ENCODE peak calls at places on chromosome 20, in four cellular contexts. M, W, U and N are unnamed samples.

GRCh38 chr20:48819089-48819488 is 8.7 kb downstream of the PREX1 start:
- DNase-seq in M (no peak), W (no peak), U (no peak), N (no peak)

GRCh38 chr20:14219801-14220461 is 117.5 kb downstream of the FLRT3 start:
- DNase-seq in M (no peak), W (no peak), U (no peak), N (no peak)

GRCh38 chr20:21453676-21454075 is 56.4 kb upstream of the NKX2-4 start:
- DNase-seq in M (no peak), W (no peak), U (no peak), N (no peak)

GRCh38 chr20:53769041-53769440 is 175.4 kb upstream of the ZNF217 start:
- DNase-seq in M (no peak), W (peak), U (no peak), N (no peak)

GRCh38 chr20:8127553-8128255 is 4.4 kb upstream of the PLCB1 start:
- DNase-seq in M (no peak), W (no peak), U (peak), N (no peak)

GRCh38 chr20:22001886-22002285 is 296.4 kb downstream of the PAX1 start:
- DNase-seq in M (no peak), W (no peak), U (no peak), N (no peak)

GRCh38 chr20:21301940-21302644 is 1.0 kb upstream of the XRN2 start:
- DNase-seq in M (no peak), W (no peak), U (no peak), N (peak)

GRCh38 chr20:51220293-51220706 is 197.4 kb upstream of the KCNG1 start:
- DNase-seq in M (peak), W (peak), U (no peak), N (peak)

GRCh38 chr20:14470977-14471642 is 133.7 kb upstream of the FLRT3 start:
- DNase-seq in M (no peak), W (no peak), U (no peak), N (no peak)

GRCh38 chr20:31974975-31975481 is 7.1 kb downstream of the XKR7 start:
- DNase-seq in M (no peak), W (no peak), U (no peak), N (no peak)

GRCh38 chr20:18665135-18665534 is 77.3 kb downstream of the DTD1 start:
- DNase-seq in M (no peak), W (no peak), U (no peak), N (no peak)

GRCh38 chr20:14189794-14190402 is 147.5 kb downstream of the FLRT3 start:
- DNase-seq in M (peak), W (peak), U (no peak), N (no peak)

GRCh38 chr20:51432251-51432784 is 110.2 kb downstream of the NFATC2 start:
- DNase-seq in M (no peak), W (no peak), U (no peak), N (no peak)

GRCh38 chr20:54681869-54682268 is 206.5 kb downstream of the DOK5 start:
- DNase-seq in M (no peak), W (no peak), U (no peak), N (no peak)

GRCh38 chr20:10337291-10337690 is 96.7 kb downstream of the MKKS start:
- DNase-seq in M (no peak), W (no peak), U (no peak), N (no peak)

GRCh38 chr20:48574383-48574782 is 253.4 kb downstream of the PREX1 start:
- DNase-seq in M (peak), W (no peak), U (no peak), N (peak)

GRCh38 chr20:2749951-2750342 is 50.5 kb downstream of the CPXM1 start:
- DNase-seq in M (no peak), W (no peak), U (no peak), N (no peak)

GRCh38 chr20:53842301-53843099 is 227.9 kb downstream of the BCAS1 start:
- DNase-seq in M (no peak), W (no peak), U (peak), N (no peak)

GRCh38 chr20:5718896-5719595 is 31.2 kb upstream of the SHLD1 start:
- DNase-seq in M (no peak), W (no peak), U (no peak), N (no peak)

GRCh38 chr20:50369225-50370035 is 140.8 kb upstream of the PTPN1 start:
- DNase-seq in M (no peak), W (peak), U (no peak), N (no peak)

GRCh38 chr20:16639027-16639941 is 66.0 kb upstream of the KIF16B start:
- DNase-seq in M (no peak), W (no peak), U (no peak), N (no peak)

GRCh38 chr20:8534368-8534767 is 402.3 kb downstream of the PLCB1 start:
- DNase-seq in M (no peak), W (no peak), U (no peak), N (no peak)

GRCh38 chr20:17966432-17967312 is 1.9 kb downstream of the SNX5 start:
- DNase-seq in M (peak), W (peak), U (no peak), N (no peak)

GRCh38 chr20:48682529-48683385 is 145.0 kb downstream of the PREX1 start:
- DNase-seq in M (peak), W (peak), U (no peak), N (peak)

GRCh38 chr20:835220-836045 is 1.9 kb downstream of the FAM110A start:
- DNase-seq in M (no peak), W (no peak), U (no peak), N (no peak)

GRCh38 chr20:17849901-17850673 is 118.5 kb downstream of the SNX5 start:
- DNase-seq in M (no peak), W (peak), U (no peak), N (no peak)

GRCh38 chr20:957544-957943 is 41.4 kb upstream of the ANGPT4 start:
- DNase-seq in M (no peak), W (no peak), U (no peak), N (no peak)

GRCh38 chr20:17059465-17059864 is 167.4 kb upstream of the PCSK2 start:
- DNase-seq in M (no peak), W (no peak), U (no peak), N (no peak)

DNA sequence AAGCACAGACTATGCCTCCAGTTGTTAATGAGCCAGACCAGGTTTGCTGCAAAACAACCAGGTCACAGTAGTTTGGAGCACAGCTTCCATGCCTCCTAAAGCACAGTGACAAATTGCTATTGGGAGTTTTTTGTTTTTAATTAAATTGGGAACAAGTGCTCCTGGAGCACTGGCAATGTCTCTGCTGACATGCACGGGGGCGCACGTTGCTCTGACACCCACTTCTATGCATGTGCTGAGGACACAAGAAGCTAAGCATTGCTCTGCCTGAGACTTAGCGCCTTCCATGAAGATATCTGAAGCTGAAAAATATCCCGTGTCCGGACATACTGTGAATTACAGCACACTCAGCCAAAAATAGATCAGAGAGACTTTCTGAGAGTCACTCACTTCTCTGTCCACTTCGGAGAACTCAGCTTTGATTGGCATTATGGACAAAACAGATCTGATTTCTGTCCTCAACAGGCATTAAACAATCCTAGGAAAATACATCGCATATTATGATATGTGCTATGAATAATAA is 18.6 kb upstream of the GGTLC1 start:
- DNase-seq in M (no peak), W (no peak), U (no peak), N (no peak)
- TF ChIP-seq TAF1 in M (no peak), W (no peak), U (no peak), N (no peak)

DNA sequence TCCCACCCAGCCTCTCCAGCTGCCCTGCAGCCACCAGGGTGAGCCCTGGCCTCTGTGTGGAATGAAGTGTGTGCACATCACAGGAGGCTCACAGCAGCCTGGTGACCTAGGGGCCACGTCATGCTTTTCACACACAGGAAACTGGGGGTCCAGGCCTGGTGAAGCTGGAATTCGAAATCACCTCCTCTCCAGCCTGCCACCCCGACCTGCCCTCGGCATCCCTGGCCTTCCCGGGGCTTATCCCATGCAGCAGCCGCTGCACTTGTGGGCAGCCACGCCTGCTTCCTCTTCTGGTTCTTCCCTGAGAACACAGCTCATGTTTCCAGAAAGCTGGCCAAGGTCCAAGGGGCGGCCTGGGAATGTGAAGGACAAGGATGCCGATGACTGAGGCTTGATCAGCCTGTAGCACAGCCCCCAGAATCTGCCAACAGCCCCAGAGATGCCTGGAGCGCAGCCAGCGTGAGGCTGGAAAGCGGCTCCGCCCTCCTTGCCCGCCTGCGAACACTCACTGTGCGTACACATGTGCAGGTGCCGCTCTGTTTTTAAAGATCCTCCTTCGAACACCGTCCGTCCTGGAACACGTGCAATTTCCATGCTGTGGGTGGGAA is 4.2 kb upstream of the NTSR1 start:
- DNase-seq in M (peak), W (peak), U (no peak), N (peak)
- TF ChIP-seq FOXM1 in M (no peak), W (no peak), U (no peak), N (no peak)

GRCh38 chr20:46204594-46205205 is 86.6 kb downstream of the CD40 start:
- DNase-seq in M (no peak), W (no peak), U (no peak), N (no peak)
- TF ChIP-seq TAF1 in M (no peak), W (no peak), U (no peak), N (no peak)

GRCh38 chr20:37901667-37902503 is 1.0 kb upstream of the VSTM2L start:
- DNase-seq in M (peak), W (peak), U (no peak), N (peak)
- TF ChIP-seq FOXM1 in M (no peak), W (no peak), U (no peak), N (no peak)

DNA sequence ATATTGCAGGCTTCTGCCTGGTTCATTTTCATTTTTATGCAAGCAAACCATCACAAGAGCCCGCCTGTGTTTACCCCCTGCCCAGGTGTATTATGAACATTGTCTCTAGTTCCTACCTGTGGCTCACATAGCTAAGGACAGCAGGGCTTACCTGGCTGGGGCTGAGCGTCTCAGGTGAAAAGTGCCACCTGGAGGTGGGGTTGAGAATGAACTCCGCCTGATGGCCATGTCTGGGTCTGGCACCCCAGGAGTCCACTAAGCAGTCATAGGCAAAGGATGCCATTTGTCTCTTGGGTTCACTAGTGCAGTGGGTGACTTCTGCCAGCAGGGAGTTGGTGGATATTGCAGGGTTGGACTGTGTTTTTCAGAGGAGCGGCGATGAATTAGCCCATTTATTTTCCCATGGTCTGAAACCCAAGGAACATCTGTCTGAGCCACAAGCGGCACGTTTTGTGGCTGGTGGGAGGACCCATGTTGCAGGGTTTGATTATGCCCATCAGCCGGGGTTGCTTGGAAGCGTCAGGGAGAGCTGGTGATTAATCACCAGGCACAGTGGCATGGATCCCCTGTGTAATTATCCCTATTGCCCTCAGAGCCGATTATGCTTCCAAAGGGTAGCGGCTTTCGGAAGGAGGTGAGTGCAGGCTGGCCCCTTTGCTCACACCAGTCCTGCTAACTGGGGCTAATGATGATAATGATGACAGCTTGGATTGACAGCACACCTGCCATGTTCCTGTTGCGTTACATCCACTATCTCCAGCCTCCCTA is 92.2 kb downstream of the CDH26 start:
- DNase-seq in M (no peak), W (peak), U (no peak), N (peak)
- TF ChIP-seq TAF1 in M (no peak), W (no peak), U (no peak), N (no peak)

GRCh38 chr20:25389381-25389857 is 1.2 kb downstream of the ABHD12 start:
- DNase-seq in M (peak), W (no peak), U (no peak), N (peak)
- TF ChIP-seq FOXM1 in M (no peak), W (no peak), U (no peak), N (no peak)

GRCh38 chr20:58524814-58525213 is 9.6 kb upstream of the APCDD1L start:
- DNase-seq in M (no peak), W (no peak), U (no peak), N (no peak)
- TF ChIP-seq TAF1 in M (no peak), W (no peak), U (no peak), N (no peak)

GRCh38 chr20:43766395-43766794 is 39.6 kb upstream of the GTSF1L start:
- DNase-seq in M (no peak), W (no peak), U (no peak), N (no peak)

GRCh38 chr20:43770342-43770741 is 43.5 kb upstream of the GTSF1L start:
- DNase-seq in M (no peak), W (no peak), U (no peak), N (no peak)

GRCh38 chr20:43765933-43766332 is 39.1 kb upstream of the GTSF1L start:
- DNase-seq in M (no peak), W (no peak), U (no peak), N (no peak)

GRCh38 chr20:43766917-43767316 is 40.1 kb upstream of the GTSF1L start:
- DNase-seq in M (no peak), W (no peak), U (no peak), N (no peak)

DNA sequence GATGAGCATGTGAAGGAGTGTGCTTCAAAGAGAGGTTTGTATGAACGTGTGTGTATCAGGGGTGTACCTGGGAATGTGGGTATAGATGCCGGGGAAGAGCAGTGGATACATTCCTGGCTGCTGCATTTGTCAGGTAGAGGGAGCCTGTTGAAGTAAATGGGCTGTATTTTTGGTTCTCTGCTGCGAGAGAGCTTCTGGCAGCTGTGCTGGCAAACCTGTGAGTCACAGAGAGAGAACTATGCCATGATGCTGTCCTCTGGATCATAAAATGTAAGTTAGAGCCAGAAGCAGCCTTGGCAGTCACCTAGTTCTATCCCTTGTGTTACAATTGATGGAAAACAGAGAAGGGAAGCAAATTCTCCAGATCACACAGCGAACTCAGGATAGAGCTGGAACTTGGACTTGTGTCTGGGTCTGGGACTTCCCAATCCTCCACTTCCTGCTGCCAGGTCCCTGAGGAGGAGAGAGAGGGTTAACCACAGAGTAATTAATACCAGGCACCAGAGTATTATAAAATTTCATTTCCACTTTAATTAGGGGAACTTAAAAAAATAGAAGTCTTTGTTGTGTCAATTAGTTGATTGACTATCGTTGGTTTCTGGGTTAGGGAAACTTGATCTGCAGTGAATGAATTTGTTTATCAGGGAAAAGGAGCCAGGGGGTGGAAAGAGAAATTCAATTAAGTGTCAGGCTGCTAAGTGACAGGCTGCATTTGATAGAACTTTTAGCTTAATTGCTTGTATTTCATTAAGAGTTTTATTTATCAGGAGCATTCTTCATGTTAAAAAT is 41.1 kb upstream of the GTSF1L start:
- DNase-seq in M (peak), W (no peak), U (no peak), N (no peak)
- TF ChIP-seq FOXM1 in M (no peak), W (no peak), U (no peak), N (no peak)

GRCh38 chr20:37526839-37527637 is 638 bp downstream of the BLCAP start:
- DNase-seq in M (peak), W (no peak), U (no peak), N (no peak)

GRCh38 chr20:37524859-37525708 is 2.6 kb downstream of the BLCAP start:
- DNase-seq in M (no peak), W (no peak), U (no peak), N (no peak)

GRCh38 chr20:37525810-37526209 is 1.9 kb downstream of the BLCAP start:
- DNase-seq in M (no peak), W (no peak), U (no peak), N (no peak)

GRCh38 chr20:37527638-37528441 is at the start of gene BLCAP:
- DNase-seq in M (peak), W (peak), U (peak), N (peak)

DNA sequence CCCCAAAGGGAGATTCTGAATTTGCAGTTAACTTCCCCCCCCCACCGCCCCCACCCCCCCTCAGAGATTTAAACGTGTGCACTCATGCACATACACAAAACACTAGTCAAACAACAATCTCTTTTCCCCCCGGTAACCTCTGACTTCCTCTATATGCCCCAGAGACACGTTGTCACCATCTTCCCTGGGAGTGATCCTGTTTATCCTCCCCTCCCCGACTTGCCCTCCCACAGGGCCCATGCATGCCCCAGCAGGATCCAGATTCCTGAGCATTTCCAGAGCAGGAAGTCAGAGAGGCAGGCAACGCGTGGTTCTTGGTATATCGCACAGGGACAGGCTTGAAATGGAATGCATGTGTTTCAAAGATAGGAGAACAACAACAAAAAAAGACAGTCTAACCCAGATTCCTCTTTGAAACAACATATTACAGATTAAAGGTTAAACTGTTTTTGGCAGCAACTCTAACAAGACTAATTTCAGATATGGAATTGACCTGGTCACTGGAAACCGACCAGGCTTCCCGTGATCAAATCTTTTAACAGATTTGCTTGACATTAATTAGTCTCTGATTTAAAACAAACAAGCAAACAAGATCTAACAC is 1.3 kb downstream of the BLCAP start:
- DNase-seq in M (peak), W (peak), U (no peak), N (peak)
- TF ChIP-seq TAF1 in M (no peak), W (no peak), U (no peak), N (no peak)

GRCh38 chr20:12327205-12327604 is 409.5 kb downstream of the BTBD3 start:
- DNase-seq in M (no peak), W (no peak), U (no peak), N (no peak)
- TF ChIP-seq FOXM1 in M (no peak), W (no peak), U (no peak), N (no peak)